ENCODE peak calls at places on chromosome 14, in eight cellular contexts. One of them, this sample, is unnamed.

GRCh38 chr14:31934767-31935266 is 142.3 kb upstream of the ARHGAP5 start:
- DNase-seq in stimulated activated CD4-positive, alpha-beta T cell treated with anti-CD3 and anti-CD28 coated beads, Interleukin-2, amount 100 ng/mL, for 48 hours: no peak
- DNase-seq in neuronal stem cell: no peak
- DNase-seq in iris pigment epithelial cell: peak; percentile 78
- DNase-seq in NCI-H1436: peak; percentile 26
- DNase-seq in HepG2: peak; percentile 90
- DNase-seq in dorsolateral prefrontal cortex: no peak
- DNase-seq in T-helper 17 cell: no peak
- DNase-seq in this sample: no peak

GRCh38 chr14:28773176-28773575 is 6.6 kb downstream of the FOXG1 start:
- DNase-seq in stimulated activated CD4-positive, alpha-beta T cell treated with anti-CD3 and anti-CD28 coated beads, Interleukin-2, amount 100 ng/mL, for 48 hours: no peak
- DNase-seq in neuronal stem cell: no peak
- DNase-seq in iris pigment epithelial cell: no peak
- DNase-seq in NCI-H1436: no peak
- DNase-seq in HepG2: no peak
- DNase-seq in dorsolateral prefrontal cortex: no peak
- DNase-seq in T-helper 17 cell: no peak
- DNase-seq in this sample: no peak

GRCh38 chr14:24297190-24297964 is 2.2 kb downstream of the DHRS1 start:
- DNase-seq in stimulated activated CD4-positive, alpha-beta T cell treated with anti-CD3 and anti-CD28 coated beads, Interleukin-2, amount 100 ng/mL, for 48 hours: no peak
- DNase-seq in neuronal stem cell: no peak
- DNase-seq in iris pigment epithelial cell: no peak
- DNase-seq in NCI-H1436: no peak
- DNase-seq in HepG2: peak; percentile 87
- DNase-seq in dorsolateral prefrontal cortex: no peak
- DNase-seq in T-helper 17 cell: no peak
- DNase-seq in this sample: no peak

GRCh38 chr14:100237735-100238418 is 1.1 kb upstream of the YY1 start:
- DNase-seq in stimulated activated CD4-positive, alpha-beta T cell treated with anti-CD3 and anti-CD28 coated beads, Interleukin-2, amount 100 ng/mL, for 48 hours: peak; percentile 56
- DNase-seq in neuronal stem cell: peak; percentile 41
- DNase-seq in iris pigment epithelial cell: no peak
- DNase-seq in NCI-H1436: peak; percentile 15
- DNase-seq in HepG2: peak; percentile 34
- DNase-seq in dorsolateral prefrontal cortex: peak; percentile 49
- DNase-seq in T-helper 17 cell: peak; percentile 45
- DNase-seq in this sample: no peak

GRCh38 chr14:88590173-88590572 is 27.3 kb downstream of the ZC3H14 start:
- DNase-seq in stimulated activated CD4-positive, alpha-beta T cell treated with anti-CD3 and anti-CD28 coated beads, Interleukin-2, amount 100 ng/mL, for 48 hours: no peak
- DNase-seq in neuronal stem cell: no peak
- DNase-seq in iris pigment epithelial cell: peak; percentile 84
- DNase-seq in NCI-H1436: no peak
- DNase-seq in HepG2: no peak
- DNase-seq in dorsolateral prefrontal cortex: no peak
- DNase-seq in T-helper 17 cell: no peak
- DNase-seq in this sample: no peak

GRCh38 chr14:93956514-93957332 is 19.6 kb downstream of the ASB2 start:
- DNase-seq in stimulated activated CD4-positive, alpha-beta T cell treated with anti-CD3 and anti-CD28 coated beads, Interleukin-2, amount 100 ng/mL, for 48 hours: no peak
- DNase-seq in neuronal stem cell: no peak
- DNase-seq in iris pigment epithelial cell: no peak
- DNase-seq in NCI-H1436: no peak
- DNase-seq in HepG2: no peak
- DNase-seq in dorsolateral prefrontal cortex: no peak
- DNase-seq in T-helper 17 cell: no peak
- DNase-seq in this sample: no peak

GRCh38 chr14:79037114-79037513 is 866.9 kb downstream of the NRXN3 start:
- DNase-seq in stimulated activated CD4-positive, alpha-beta T cell treated with anti-CD3 and anti-CD28 coated beads, Interleukin-2, amount 100 ng/mL, for 48 hours: no peak
- DNase-seq in neuronal stem cell: no peak
- DNase-seq in iris pigment epithelial cell: no peak
- DNase-seq in NCI-H1436: no peak
- DNase-seq in HepG2: no peak
- DNase-seq in dorsolateral prefrontal cortex: no peak
- DNase-seq in T-helper 17 cell: no peak
- DNase-seq in this sample: no peak

GRCh38 chr14:85934886-85935254 is 404.9 kb downstream of the FLRT2 start:
- DNase-seq in stimulated activated CD4-positive, alpha-beta T cell treated with anti-CD3 and anti-CD28 coated beads, Interleukin-2, amount 100 ng/mL, for 48 hours: no peak
- DNase-seq in neuronal stem cell: no peak
- DNase-seq in iris pigment epithelial cell: no peak
- DNase-seq in NCI-H1436: no peak
- DNase-seq in HepG2: no peak
- DNase-seq in dorsolateral prefrontal cortex: no peak
- DNase-seq in T-helper 17 cell: no peak
- DNase-seq in this sample: no peak

GRCh38 chr14:77738559-77739250 is 22.3 kb downstream of the SNW1 start:
- DNase-seq in stimulated activated CD4-positive, alpha-beta T cell treated with anti-CD3 and anti-CD28 coated beads, Interleukin-2, amount 100 ng/mL, for 48 hours: no peak
- DNase-seq in neuronal stem cell: no peak
- DNase-seq in iris pigment epithelial cell: peak; percentile 63
- DNase-seq in NCI-H1436: no peak
- DNase-seq in HepG2: no peak
- DNase-seq in dorsolateral prefrontal cortex: no peak
- DNase-seq in T-helper 17 cell: no peak
- DNase-seq in this sample: no peak

GRCh38 chr14:69093551-69094421 is 59.1 kb downstream of the DCAF5 start:
- DNase-seq in stimulated activated CD4-positive, alpha-beta T cell treated with anti-CD3 and anti-CD28 coated beads, Interleukin-2, amount 100 ng/mL, for 48 hours: no peak
- DNase-seq in neuronal stem cell: no peak
- DNase-seq in iris pigment epithelial cell: peak; percentile 66
- DNase-seq in NCI-H1436: no peak
- DNase-seq in HepG2: peak; percentile 97
- DNase-seq in dorsolateral prefrontal cortex: peak; percentile 47
- DNase-seq in T-helper 17 cell: no peak
- DNase-seq in this sample: no peak

GRCh38 chr14:78227466-78228077 is 57.4 kb downstream of the NRXN3 start:
- DNase-seq in stimulated activated CD4-positive, alpha-beta T cell treated with anti-CD3 and anti-CD28 coated beads, Interleukin-2, amount 100 ng/mL, for 48 hours: no peak
- DNase-seq in neuronal stem cell: no peak
- DNase-seq in iris pigment epithelial cell: no peak
- DNase-seq in NCI-H1436: peak; percentile 32
- DNase-seq in HepG2: no peak
- DNase-seq in dorsolateral prefrontal cortex: peak; percentile 50
- DNase-seq in T-helper 17 cell: no peak
- DNase-seq in this sample: no peak

GRCh38 chr14:68966872-68967301 is 12.2 kb downstream of the ACTN1 start:
- DNase-seq in stimulated activated CD4-positive, alpha-beta T cell treated with anti-CD3 and anti-CD28 coated beads, Interleukin-2, amount 100 ng/mL, for 48 hours: no peak
- DNase-seq in neuronal stem cell: no peak
- DNase-seq in iris pigment epithelial cell: no peak
- DNase-seq in NCI-H1436: no peak
- DNase-seq in HepG2: no peak
- DNase-seq in dorsolateral prefrontal cortex: no peak
- DNase-seq in T-helper 17 cell: no peak
- DNase-seq in this sample: no peak

GRCh38 chr14:61477845-61478438 is 156.6 kb downstream of the PRKCH start:
- DNase-seq in stimulated activated CD4-positive, alpha-beta T cell treated with anti-CD3 and anti-CD28 coated beads, Interleukin-2, amount 100 ng/mL, for 48 hours: no peak
- DNase-seq in neuronal stem cell: no peak
- DNase-seq in iris pigment epithelial cell: peak; percentile 77
- DNase-seq in NCI-H1436: no peak
- DNase-seq in HepG2: no peak
- DNase-seq in dorsolateral prefrontal cortex: no peak
- DNase-seq in T-helper 17 cell: no peak
- DNase-seq in this sample: no peak

GRCh38 chr14:104545151-104545931 is 34.2 kb upstream of the C14orf180 start:
- DNase-seq in stimulated activated CD4-positive, alpha-beta T cell treated with anti-CD3 and anti-CD28 coated beads, Interleukin-2, amount 100 ng/mL, for 48 hours: no peak
- DNase-seq in neuronal stem cell: no peak
- DNase-seq in iris pigment epithelial cell: no peak
- DNase-seq in NCI-H1436: no peak
- DNase-seq in HepG2: no peak
- DNase-seq in dorsolateral prefrontal cortex: peak; percentile 83
- DNase-seq in T-helper 17 cell: no peak
- DNase-seq in this sample: peak; percentile 62

GRCh38 chr14:66476964-66477363 is 9.2 kb upstream of the CCDC196 start:
- DNase-seq in stimulated activated CD4-positive, alpha-beta T cell treated with anti-CD3 and anti-CD28 coated beads, Interleukin-2, amount 100 ng/mL, for 48 hours: no peak
- DNase-seq in neuronal stem cell: no peak
- DNase-seq in iris pigment epithelial cell: peak; percentile 58
- DNase-seq in NCI-H1436: no peak
- DNase-seq in HepG2: no peak
- DNase-seq in dorsolateral prefrontal cortex: no peak
- DNase-seq in T-helper 17 cell: no peak
- DNase-seq in this sample: no peak

GRCh38 chr14:99122521-99123125 is 149.4 kb downstream of the BCL11B start:
- DNase-seq in stimulated activated CD4-positive, alpha-beta T cell treated with anti-CD3 and anti-CD28 coated beads, Interleukin-2, amount 100 ng/mL, for 48 hours: no peak
- DNase-seq in neuronal stem cell: no peak
- DNase-seq in iris pigment epithelial cell: no peak
- DNase-seq in NCI-H1436: no peak
- DNase-seq in HepG2: no peak
- DNase-seq in dorsolateral prefrontal cortex: no peak
- DNase-seq in T-helper 17 cell: no peak
- DNase-seq in this sample: no peak

GRCh38 chr14:86532219-86532618 is 1002.3 kb downstream of the FLRT2 start:
- DNase-seq in stimulated activated CD4-positive, alpha-beta T cell treated with anti-CD3 and anti-CD28 coated beads, Interleukin-2, amount 100 ng/mL, for 48 hours: no peak
- DNase-seq in neuronal stem cell: no peak
- DNase-seq in iris pigment epithelial cell: peak; percentile 4
- DNase-seq in NCI-H1436: no peak
- DNase-seq in HepG2: no peak
- DNase-seq in dorsolateral prefrontal cortex: no peak
- DNase-seq in T-helper 17 cell: no peak
- DNase-seq in this sample: no peak

GRCh38 chr14:102097441-102098135 is 10.7 kb upstream of the HSP90AA1 start:
- DNase-seq in stimulated activated CD4-positive, alpha-beta T cell treated with anti-CD3 and anti-CD28 coated beads, Interleukin-2, amount 100 ng/mL, for 48 hours: no peak
- DNase-seq in neuronal stem cell: no peak
- DNase-seq in iris pigment epithelial cell: no peak
- DNase-seq in NCI-H1436: no peak
- DNase-seq in HepG2: no peak
- DNase-seq in dorsolateral prefrontal cortex: no peak
- DNase-seq in T-helper 17 cell: no peak
- DNase-seq in this sample: no peak

GRCh38 chr14:94578712-94579111 is 2.5 kb upstream of the SERPINA5 start:
- DNase-seq in stimulated activated CD4-positive, alpha-beta T cell treated with anti-CD3 and anti-CD28 coated beads, Interleukin-2, amount 100 ng/mL, for 48 hours: no peak
- DNase-seq in neuronal stem cell: no peak
- DNase-seq in iris pigment epithelial cell: no peak
- DNase-seq in NCI-H1436: no peak
- DNase-seq in HepG2: no peak
- DNase-seq in dorsolateral prefrontal cortex: no peak
- DNase-seq in T-helper 17 cell: no peak
- DNase-seq in this sample: no peak

GRCh38 chr14:31770271-31770670 is 209.1 kb downstream of the NUBPL start:
- DNase-seq in stimulated activated CD4-positive, alpha-beta T cell treated with anti-CD3 and anti-CD28 coated beads, Interleukin-2, amount 100 ng/mL, for 48 hours: no peak
- DNase-seq in neuronal stem cell: no peak
- DNase-seq in iris pigment epithelial cell: peak; percentile 78
- DNase-seq in NCI-H1436: no peak
- DNase-seq in HepG2: no peak
- DNase-seq in dorsolateral prefrontal cortex: no peak
- DNase-seq in T-helper 17 cell: no peak
- DNase-seq in this sample: no peak

GRCh38 chr14:102831163-102831804 is 54.0 kb downstream of the TRAF3 start:
- DNase-seq in stimulated activated CD4-positive, alpha-beta T cell treated with anti-CD3 and anti-CD28 coated beads, Interleukin-2, amount 100 ng/mL, for 48 hours: no peak
- DNase-seq in neuronal stem cell: no peak
- DNase-seq in iris pigment epithelial cell: no peak
- DNase-seq in NCI-H1436: no peak
- DNase-seq in HepG2: no peak
- DNase-seq in dorsolateral prefrontal cortex: no peak
- DNase-seq in T-helper 17 cell: no peak
- DNase-seq in this sample: no peak

GRCh38 chr14:105888784-105889665 is 362.6 kb downstream of the TMEM121 start:
- DNase-seq in stimulated activated CD4-positive, alpha-beta T cell treated with anti-CD3 and anti-CD28 coated beads, Interleukin-2, amount 100 ng/mL, for 48 hours: no peak
- DNase-seq in neuronal stem cell: no peak
- DNase-seq in iris pigment epithelial cell: no peak
- DNase-seq in NCI-H1436: no peak
- DNase-seq in HepG2: no peak
- DNase-seq in dorsolateral prefrontal cortex: no peak
- DNase-seq in T-helper 17 cell: no peak
- DNase-seq in this sample: no peak

GRCh38 chr14:67940476-67940875 is 120.9 kb downstream of the RAD51B start:
- DNase-seq in stimulated activated CD4-positive, alpha-beta T cell treated with anti-CD3 and anti-CD28 coated beads, Interleukin-2, amount 100 ng/mL, for 48 hours: no peak
- DNase-seq in neuronal stem cell: no peak
- DNase-seq in iris pigment epithelial cell: peak; percentile 64
- DNase-seq in NCI-H1436: no peak
- DNase-seq in HepG2: peak; percentile 27
- DNase-seq in dorsolateral prefrontal cortex: no peak
- DNase-seq in T-helper 17 cell: no peak
- DNase-seq in this sample: no peak